ENCODE peak calls at places on chromosome 2, in nine cellular contexts. N is Caco-2, Y is AG04450, X is heart right ventricle, E is hepatocyte, K is fibroblast of the aortic adventitia, Q is AG09309, P is colonic mucosa, R is Peyer's patch. W is an unnamed sample.

GRCh38 chr2:205758498-205758897 is 76.2 kb downstream of the NRP2 start:
- DNase-seq in N (no peak), Y (no peak), X (no peak), E (no peak), K (peak), Q (no peak), P (no peak), R (no peak), W (no peak)

GRCh38 chr2:164890533-164890932 is 48.9 kb upstream of the COBLL1 start:
- DNase-seq in N (no peak), Y (no peak), X (no peak), E (no peak), K (no peak), Q (no peak), P (no peak), R (no peak), W (no peak)

GRCh38 chr2:128305555-128306080 is 13.1 kb downstream of the HS6ST1 start:
- DNase-seq in N (no peak), Y (no peak), X (no peak), E (no peak), K (no peak), Q (no peak), P (no peak), R (peak), W (no peak)

GRCh38 chr2:10437806-10438205 is 10.3 kb downstream of the ODC1 start:
- DNase-seq in N (no peak), Y (no peak), X (no peak), E (no peak), K (no peak), Q (no peak), P (no peak), R (no peak), W (no peak)

GRCh38 chr2:215447673-215448081 is 11.8 kb upstream of the FN1 start:
- DNase-seq in N (no peak), Y (no peak), X (no peak), E (no peak), K (no peak), Q (no peak), P (no peak), R (no peak), W (no peak)

GRCh38 chr2:234628953-234629352 is 132.1 kb upstream of the ARL4C start:
- DNase-seq in N (no peak), Y (no peak), X (no peak), E (no peak), K (no peak), Q (no peak), P (no peak), R (no peak), W (no peak)

GRCh38 chr2:202632682-202633081 is 2.1 kb upstream of the FAM117B start:
- DNase-seq in N (no peak), Y (no peak), X (peak), E (no peak), K (peak), Q (no peak), P (no peak), R (no peak), W (no peak)

GRCh38 chr2:10084567-10084910 is 4.3 kb upstream of the CYS1 start:
- DNase-seq in N (no peak), Y (no peak), X (no peak), E (no peak), K (no peak), Q (no peak), P (no peak), R (no peak), W (no peak)

GRCh38 chr2:215736653-215737290 is 276.6 kb downstream of the MREG start:
- DNase-seq in N (peak), Y (no peak), X (no peak), E (no peak), K (peak), Q (peak), P (no peak), R (no peak), W (no peak)

GRCh38 chr2:99487906-99488305 is 1.9 kb downstream of the REV1 start:
- DNase-seq in N (no peak), Y (no peak), X (no peak), E (no peak), K (no peak), Q (no peak), P (no peak), R (no peak), W (no peak)

GRCh38 chr2:9085353-9085752 is 81.9 kb upstream of the MBOAT2 start:
- DNase-seq in N (no peak), Y (no peak), X (no peak), E (no peak), K (peak), Q (no peak), P (no peak), R (no peak), W (no peak)

GRCh38 chr2:9380702-9381628 is 42.4 kb downstream of the ITGB1BP1 start:
- DNase-seq in N (no peak), Y (peak), X (no peak), E (peak), K (peak), Q (peak), P (peak), R (peak), W (no peak)

GRCh38 chr2:96923810-96924774 is 54.2 kb upstream of the SEMA4C start:
- DNase-seq in N (no peak), Y (no peak), X (no peak), E (no peak), K (no peak), Q (no peak), P (no peak), R (no peak), W (no peak)

GRCh38 chr2:105919826-105920225 is 175.1 kb downstream of the NCK2 start:
- DNase-seq in N (peak), Y (peak), X (no peak), E (peak), K (peak), Q (peak), P (peak), R (no peak), W (no peak)

GRCh38 chr2:124325667-124326425 is 300.8 kb downstream of the CNTNAP5 start:
- DNase-seq in N (no peak), Y (no peak), X (no peak), E (peak), K (no peak), Q (no peak), P (no peak), R (no peak), W (no peak)

GRCh38 chr2:213150315-213150951 is 979 bp downstream of the IKZF2 start:
- DNase-seq in N (peak), Y (no peak), X (peak), E (peak), K (peak), Q (no peak), P (peak), R (no peak), W (no peak)

GRCh38 chr2:237473474-237474453 is 13.3 kb upstream of the MLPH start:
- DNase-seq in N (no peak), Y (no peak), X (peak), E (no peak), K (no peak), Q (no peak), P (no peak), R (no peak), W (no peak)

GRCh38 chr2:48233005-48233404 is 296.9 kb upstream of the STON1 start:
- DNase-seq in N (no peak), Y (no peak), X (no peak), E (no peak), K (no peak), Q (no peak), P (no peak), R (no peak), W (no peak)

GRCh38 chr2:177322801-177323261 is 58.3 kb upstream of the NFE2L2 start:
- DNase-seq in N (peak), Y (no peak), X (no peak), E (no peak), K (no peak), Q (no peak), P (peak), R (peak), W (no peak)

GRCh38 chr2:230692760-230693159 is 19.9 kb upstream of the CAB39 start:
- DNase-seq in N (no peak), Y (no peak), X (no peak), E (no peak), K (peak), Q (no peak), P (no peak), R (no peak), W (no peak)

GRCh38 chr2:234258562-234259141 is 208.2 kb downstream of the SPP2 start:
- DNase-seq in N (peak), Y (no peak), X (no peak), E (no peak), K (no peak), Q (no peak), P (no peak), R (no peak), W (no peak)

GRCh38 chr2:286774-287392 is 1.0 kb downstream of the ALKAL2 start:
- DNase-seq in N (no peak), Y (no peak), X (no peak), E (peak), K (no peak), Q (no peak), P (no peak), R (no peak), W (no peak)

GRCh38 chr2:55865095-55865835 is 58.3 kb downstream of the EFEMP1 start:
- DNase-seq in N (no peak), Y (no peak), X (no peak), E (no peak), K (peak), Q (no peak), P (no peak), R (no peak), W (no peak)

GRCh38 chr2:26462100-26462499 is 15.8 kb downstream of the OTOF start:
- DNase-seq in N (peak), Y (no peak), X (no peak), E (no peak), K (no peak), Q (no peak), P (no peak), R (no peak), W (no peak)

GRCh38 chr2:26462511-26463251 is 15.2 kb downstream of the OTOF start:
- DNase-seq in N (peak), Y (no peak), X (no peak), E (peak), K (peak), Q (peak), P (no peak), R (peak), W (peak)

GRCh38 chr2:26461601-26462023 is 16.3 kb downstream of the OTOF start:
- DNase-seq in N (peak), Y (no peak), X (no peak), E (no peak), K (no peak), Q (no peak), P (no peak), R (no peak), W (no peak)

GRCh38 chr2:26459991-26460612 is 17.8 kb downstream of the OTOF start:
- DNase-seq in N (peak), Y (no peak), X (no peak), E (no peak), K (peak), Q (no peak), P (no peak), R (no peak), W (no peak)

DNA sequence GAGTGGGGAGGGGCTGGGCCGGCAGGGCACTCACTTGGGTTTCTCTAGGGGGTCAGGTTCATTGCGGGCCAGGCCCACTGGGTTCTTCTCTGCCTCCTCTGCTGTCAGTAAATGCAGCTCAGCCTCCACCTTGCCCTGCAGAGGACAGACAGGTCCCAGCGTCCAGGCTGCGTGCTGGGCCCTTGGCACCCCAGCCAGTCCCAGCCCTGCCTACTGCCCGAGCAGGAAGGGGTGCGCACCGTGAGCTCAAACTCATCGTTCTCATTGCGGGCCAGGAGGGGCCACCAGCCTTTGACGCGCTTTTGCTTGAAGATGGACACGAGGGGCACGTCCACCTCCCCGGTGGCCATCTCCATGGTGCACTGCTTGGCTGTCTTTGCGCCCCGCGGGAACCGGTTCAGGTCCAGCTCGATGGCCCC is 17.3 kb downstream of the OTOF start:
- DNase-seq in N (peak), Y (no peak), X (no peak), E (no peak), K (no peak), Q (no peak), P (no peak), R (no peak), W (no peak)
- TF ChIP-seq CTCF in N (no peak), Y (no peak), X (no peak), E (no peak), K (no peak), Q (no peak), P (no peak), R (no peak), W (no peak)

GRCh38 chr2:134568413-134568812 is 150.4 kb downstream of the TMEM163 start:
- DNase-seq in N (no peak), Y (no peak), X (no peak), E (no peak), K (no peak), Q (no peak), P (no peak), R (no peak), W (no peak)
- TF ChIP-seq CTCF in N (no peak), Y (no peak), X (no peak), E (no peak), K (no peak), Q (no peak), P (no peak), R (no peak), W (no peak)

GRCh38 chr2:226358688-226359087 is 440.9 kb downstream of the IRS1 start:
- DNase-seq in N (no peak), Y (no peak), X (no peak), E (no peak), K (no peak), Q (no peak), P (no peak), R (no peak), W (no peak)

GRCh38 chr2:226352941-226353558 is 446.6 kb downstream of the IRS1 start:
- DNase-seq in N (no peak), Y (no peak), X (no peak), E (no peak), K (no peak), Q (no peak), P (no peak), R (no peak), W (no peak)

GRCh38 chr2:226357816-226358215 is 441.8 kb downstream of the IRS1 start:
- DNase-seq in N (no peak), Y (no peak), X (no peak), E (no peak), K (no peak), Q (no peak), P (no peak), R (no peak), W (no peak)

GRCh38 chr2:226354434-226354833 is 445.2 kb downstream of the IRS1 start:
- DNase-seq in N (no peak), Y (no peak), X (no peak), E (peak), K (peak), Q (no peak), P (no peak), R (no peak), W (no peak)

DNA sequence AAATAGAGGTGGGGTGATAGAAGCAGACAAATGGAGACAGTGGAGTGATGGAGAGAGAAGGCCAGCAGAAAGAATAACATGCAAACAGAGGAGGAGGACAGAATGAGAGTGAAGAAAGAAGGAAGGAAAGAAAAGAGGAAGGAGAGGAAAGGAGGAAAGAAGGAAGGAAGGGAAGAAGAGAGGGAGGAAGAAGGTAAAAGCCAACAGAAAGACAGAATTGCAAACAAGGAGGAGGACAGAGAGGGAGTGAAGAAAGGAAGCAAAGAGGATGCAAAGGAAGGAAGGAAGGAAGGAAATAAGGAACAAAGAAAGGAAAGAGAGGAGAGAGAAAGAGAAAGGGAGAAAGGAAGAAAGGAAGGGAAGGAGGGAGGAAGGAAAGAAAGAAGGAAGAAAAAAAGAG is 444.0 kb downstream of the IRS1 start:
- DNase-seq in N (no peak), Y (no peak), X (no peak), E (no peak), K (no peak), Q (no peak), P (no peak), R (no peak), W (no peak)
- TF ChIP-seq CTCF in N (no peak), Y (no peak), X (no peak), E (no peak), K (no peak), Q (no peak), P (no peak), R (no peak), W (no peak)

GRCh38 chr2:172200495-172201085 is 97.9 kb upstream of the DLX2 start:
- DNase-seq in N (no peak), Y (no peak), X (no peak), E (no peak), K (peak), Q (no peak), P (peak), R (no peak), W (no peak)
- TF ChIP-seq CTCF in N (no peak), Y (peak), X (peak), E (no peak), K (peak), Q (peak), P (peak), R (peak), W (peak)

GRCh38 chr2:135095591-135095990 is 43.5 kb downstream of the RAB3GAP1 start:
- DNase-seq in N (no peak), Y (no peak), X (no peak), E (no peak), K (no peak), Q (no peak), P (no peak), R (no peak), W (no peak)

GRCh38 chr2:135091681-135092080 is 39.6 kb downstream of the RAB3GAP1 start:
- DNase-seq in N (no peak), Y (no peak), X (no peak), E (no peak), K (no peak), Q (no peak), P (no peak), R (no peak), W (no peak)

GRCh38 chr2:135093685-135094340 is 41.7 kb downstream of the RAB3GAP1 start:
- DNase-seq in N (no peak), Y (no peak), X (no peak), E (peak), K (no peak), Q (no peak), P (peak), R (no peak), W (no peak)

GRCh38 chr2:135094508-135094907 is 42.4 kb downstream of the RAB3GAP1 start:
- DNase-seq in N (no peak), Y (no peak), X (no peak), E (no peak), K (no peak), Q (no peak), P (no peak), R (no peak), W (no peak)

GRCh38 chr2:135093192-135093591 is 41.1 kb downstream of the RAB3GAP1 start:
- DNase-seq in N (no peak), Y (no peak), X (no peak), E (no peak), K (no peak), Q (no peak), P (no peak), R (no peak), W (no peak)
- TF ChIP-seq CTCF in N (no peak), Y (no peak), X (no peak), E (no peak), K (no peak), Q (no peak), P (no peak), R (no peak), W (no peak)

GRCh38 chr2:187438459-187438858 is 9.6 kb downstream of the CALCRL start:
- DNase-seq in N (no peak), Y (no peak), X (no peak), E (no peak), K (peak), Q (no peak), P (no peak), R (no peak), W (no peak)

GRCh38 chr2:187442778-187443177 is 5.3 kb downstream of the CALCRL start:
- DNase-seq in N (no peak), Y (no peak), X (no peak), E (no peak), K (no peak), Q (no peak), P (no peak), R (no peak), W (no peak)

GRCh38 chr2:187440101-187440500 is 8.0 kb downstream of the CALCRL start:
- DNase-seq in N (no peak), Y (no peak), X (no peak), E (no peak), K (no peak), Q (no peak), P (no peak), R (no peak), W (no peak)

GRCh38 chr2:187442378-187442777 is 5.7 kb downstream of the CALCRL start:
- DNase-seq in N (no peak), Y (no peak), X (no peak), E (no peak), K (no peak), Q (no peak), P (no peak), R (no peak), W (no peak)
- TF ChIP-seq CTCF in N (peak), Y (peak), X (no peak), E (peak), K (peak), Q (no peak), P (no peak), R (no peak), W (no peak)

GRCh38 chr2:224325941-224326340 is 76.0 kb downstream of the FAM124B start:
- DNase-seq in N (no peak), Y (no peak), X (no peak), E (no peak), K (no peak), Q (no peak), P (no peak), R (no peak), W (no peak)

GRCh38 chr2:224328798-224329197 is 73.1 kb downstream of the FAM124B start:
- DNase-seq in N (no peak), Y (no peak), X (no peak), E (no peak), K (no peak), Q (no peak), P (no peak), R (no peak), W (no peak)

GRCh38 chr2:224319756-224320155 is 82.2 kb downstream of the FAM124B start:
- DNase-seq in N (no peak), Y (no peak), X (no peak), E (no peak), K (no peak), Q (no peak), P (no peak), R (no peak), W (no peak)

DNA sequence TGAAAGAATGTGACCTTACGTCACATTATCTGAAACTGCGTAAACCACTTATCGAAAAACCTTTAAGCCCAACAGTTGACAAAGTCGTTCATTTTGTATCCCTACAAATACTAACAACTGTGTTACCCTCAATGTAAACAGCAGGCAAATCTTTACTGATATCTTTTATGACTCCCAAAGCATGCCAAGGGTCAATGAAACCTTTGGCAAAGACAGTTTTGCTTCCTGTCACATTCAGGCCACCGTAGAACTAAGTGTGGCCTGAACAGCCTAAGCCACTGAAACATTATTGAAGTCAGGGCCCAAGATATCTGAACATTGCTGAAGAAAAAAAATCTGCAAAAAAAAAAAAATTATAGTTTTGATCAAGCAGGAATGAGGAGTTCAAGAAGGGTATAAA is 77.3 kb downstream of the FAM124B start:
- DNase-seq in N (no peak), Y (no peak), X (no peak), E (no peak), K (no peak), Q (no peak), P (no peak), R (no peak), W (no peak)
- TF ChIP-seq CTCF in N (no peak), Y (no peak), X (no peak), E (no peak), K (no peak), Q (no peak), P (no peak), R (no peak), W (no peak)

GRCh38 chr2:75199428-75200011 is at the start of gene TACR1:
- DNase-seq in N (peak), Y (peak), X (peak), E (peak), K (peak), Q (peak), P (peak), R (peak), W (peak)
- TF ChIP-seq CTCF in N (peak), Y (peak), X (peak), E (peak), K (peak), Q (peak), P (no peak), R (peak), W (peak)

GRCh38 chr2:189982777-189983394 is 79.6 kb downstream of the MSTN start:
- DNase-seq in N (no peak), Y (no peak), X (no peak), E (no peak), K (peak), Q (no peak), P (no peak), R (no peak), W (no peak)
- TF ChIP-seq CTCF in N (peak), Y (peak), X (no peak), E (no peak), K (peak), Q (peak), P (no peak), R (no peak), W (no peak)

W was measured in GM13976.